ENCODE peak calls at places on chromosomes 13 and 19, in four cellular contexts. One of them, this sample, is unnamed.

GRCh38 chr19:43639507-43640423 is at the start of gene CADM4:
- DNase-seq in GM12878: no peak
- DNase-seq in HEK293T: peak
- DNase-seq in K562: peak
- DNase-seq in this sample: no peak

GRCh38 chr13:45362939-45363338 is 22.0 kb upstream of the TPT1 start:
- DNase-seq in GM12878: no peak
- DNase-seq in HEK293T: peak
- DNase-seq in K562: peak
- DNase-seq in this sample: peak

GRCh38 chr19:45097776-45098520 is 5.0 kb downstream of the PPP1R37 start:
- DNase-seq in GM12878: no peak
- DNase-seq in HEK293T: no peak
- DNase-seq in K562: peak
- DNase-seq in this sample: peak

GRCh38 chr13:28659611-28659970 is 661 bp downstream of the POMP start:
- DNase-seq in GM12878: no peak
- DNase-seq in HEK293T: no peak
- DNase-seq in K562: peak
- DNase-seq in this sample: no peak

GRCh38 chr13:46374710-46375109 is 12.3 kb downstream of the RUBCNL start:
- DNase-seq in GM12878: no peak
- DNase-seq in HEK293T: no peak
- DNase-seq in K562: peak
- DNase-seq in this sample: no peak

GRCh38 chr13:49400755-49401659 is 42.9 kb downstream of the CAB39L start:
- DNase-seq in GM12878: no peak
- DNase-seq in HEK293T: no peak
- DNase-seq in K562: peak
- DNase-seq in this sample: no peak

GRCh38 chr19:53467138-53467502 is 413 bp upstream of the ZNF813 start:
- DNase-seq in GM12878: no peak
- DNase-seq in HEK293T: no peak
- DNase-seq in K562: peak
- DNase-seq in this sample: no peak

GRCh38 chr19:35375505-35376307 is 4.8 kb downstream of the GPR42 start:
- DNase-seq in GM12878: no peak
- DNase-seq in HEK293T: no peak
- DNase-seq in K562: no peak
- DNase-seq in this sample: no peak

GRCh38 chr13:89862691-89863036 is 1484.8 kb upstream of the MIR17HG start:
- DNase-seq in GM12878: no peak
- DNase-seq in HEK293T: no peak
- DNase-seq in K562: no peak
- DNase-seq in this sample: no peak

GRCh38 chr19:17703823-17704463 is 15.3 kb upstream of the MAP1S start:
- DNase-seq in GM12878: no peak
- DNase-seq in HEK293T: peak
- DNase-seq in K562: peak
- DNase-seq in this sample: peak

GRCh38 chr13:114076329-114076761 is 56.1 kb downstream of the RASA3 start:
- DNase-seq in GM12878: no peak
- DNase-seq in HEK293T: no peak
- DNase-seq in K562: no peak
- DNase-seq in this sample: no peak

GRCh38 chr13:38577048-38577447 is 109.8 kb upstream of the FREM2 start:
- DNase-seq in GM12878: no peak
- DNase-seq in HEK293T: no peak
- DNase-seq in K562: peak
- DNase-seq in this sample: peak

GRCh38 chr13:81636120-81636519 is 1295.2 kb upstream of the SPRY2 start:
- DNase-seq in GM12878: no peak
- DNase-seq in HEK293T: no peak
- DNase-seq in K562: no peak
- DNase-seq in this sample: no peak

GRCh38 chr19:9862897-9863296 is 27.8 kb downstream of the PIN1 start:
- DNase-seq in GM12878: no peak
- DNase-seq in HEK293T: no peak
- DNase-seq in K562: no peak
- DNase-seq in this sample: no peak

GRCh38 chr13:37109080-37109678 is 3.7 kb upstream of the CSNK1A1L start:
- DNase-seq in GM12878: no peak
- DNase-seq in HEK293T: peak
- DNase-seq in K562: peak
- DNase-seq in this sample: peak

GRCh38 chr13:38086013-38086412 is 216.4 kb upstream of the TRPC4 start:
- DNase-seq in GM12878: no peak
- DNase-seq in HEK293T: no peak
- DNase-seq in K562: no peak
- DNase-seq in this sample: no peak

GRCh38 chr13:113500530-113501265 is 10.2 kb upstream of the DCUN1D2 start:
- DNase-seq in GM12878: no peak
- DNase-seq in HEK293T: no peak
- DNase-seq in K562: no peak
- DNase-seq in this sample: no peak

GRCh38 chr13:85347251-85347650 is 452.0 kb downstream of the SLITRK6 start:
- DNase-seq in GM12878: no peak
- DNase-seq in HEK293T: no peak
- DNase-seq in K562: no peak
- DNase-seq in this sample: no peak

GRCh38 chr13:58949646-58950045 is 1214.1 kb downstream of the DIAPH3 start:
- DNase-seq in GM12878: no peak
- DNase-seq in HEK293T: peak
- DNase-seq in K562: peak
- DNase-seq in this sample: no peak

GRCh38 chr19:49677901-49678674 is 1.0 kb downstream of the PRMT1 start:
- DNase-seq in GM12878: no peak
- DNase-seq in HEK293T: peak
- DNase-seq in K562: peak
- DNase-seq in this sample: peak

GRCh38 chr19:45790942-45791341 is 1.7 kb downstream of the DMWD start:
- DNase-seq in GM12878: no peak
- DNase-seq in HEK293T: no peak
- DNase-seq in K562: no peak
- DNase-seq in this sample: no peak

GRCh38 chr19:43534811-43535761 is 2.1 kb downstream of the ZNF575 start:
- DNase-seq in GM12878: no peak
- DNase-seq in HEK293T: peak
- DNase-seq in K562: peak
- DNase-seq in this sample: peak

GRCh38 chr13:111480976-111481375 is 160.5 kb downstream of the TEX29 start:
- DNase-seq in GM12878: no peak
- DNase-seq in HEK293T: no peak
- DNase-seq in K562: no peak
- DNase-seq in this sample: no peak

GRCh38 chr13:113220141-113220598 is 10.8 kb downstream of the CUL4A start:
- DNase-seq in GM12878: no peak
- DNase-seq in HEK293T: no peak
- DNase-seq in K562: peak
- DNase-seq in this sample: peak

GRCh38 chr19:12526542-12526941 is 24.7 kb downstream of the ZNF564 start:
- DNase-seq in GM12878: no peak
- DNase-seq in HEK293T: no peak
- DNase-seq in K562: no peak
- DNase-seq in this sample: no peak
- TF ChIP-seq FOXK2 in GM12878: no peak
- TF ChIP-seq FOXK2 in HEK293T: no peak
- TF ChIP-seq FOXK2 in K562: no peak
- TF ChIP-seq FOXK2 in this sample: no peak

GRCh38 chr13:95643814-95644598 is 500 bp downstream of the DZIP1 start:
- DNase-seq in GM12878: no peak
- DNase-seq in HEK293T: peak
- DNase-seq in K562: no peak
- DNase-seq in this sample: peak
- TF ChIP-seq FOXK2 in GM12878: no peak
- TF ChIP-seq FOXK2 in HEK293T: no peak
- TF ChIP-seq FOXK2 in K562: no peak
- TF ChIP-seq FOXK2 in this sample: no peak

DNA sequence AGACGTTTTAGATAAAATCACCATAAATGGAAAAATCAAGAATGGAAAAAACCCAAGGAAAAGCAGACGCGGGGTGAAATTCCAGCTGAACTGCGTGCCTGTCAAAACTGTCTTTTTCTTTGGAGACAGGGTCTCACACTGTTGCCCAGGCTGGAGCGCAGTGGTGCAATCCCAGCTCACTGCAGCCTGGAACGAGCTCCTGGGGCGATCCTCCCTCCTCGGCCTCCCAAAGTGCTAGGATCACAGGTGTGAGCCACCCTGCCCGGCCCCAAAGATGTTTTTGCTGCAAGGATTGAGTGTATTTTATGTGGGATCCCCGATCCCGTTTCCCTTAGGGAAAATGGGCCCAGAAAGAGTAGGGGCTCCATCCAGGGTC is 875 bp upstream of the PEAK3 start:
- DNase-seq in GM12878: no peak
- DNase-seq in HEK293T: no peak
- DNase-seq in K562: no peak
- DNase-seq in this sample: no peak
- TF ChIP-seq FOXK2 in GM12878: no peak
- TF ChIP-seq FOXK2 in HEK293T: no peak
- TF ChIP-seq FOXK2 in K562: no peak
- TF ChIP-seq FOXK2 in this sample: no peak

GRCh38 chr13:99608345-99608744 is 107.1 kb downstream of the TM9SF2 start:
- DNase-seq in GM12878: no peak
- DNase-seq in HEK293T: no peak
- DNase-seq in K562: no peak
- DNase-seq in this sample: no peak

GRCh38 chr13:99605417-99606321 is 104.4 kb downstream of the TM9SF2 start:
- DNase-seq in GM12878: no peak
- DNase-seq in HEK293T: peak
- DNase-seq in K562: peak
- DNase-seq in this sample: peak

GRCh38 chr13:99614465-99614885 is 113.2 kb downstream of the TM9SF2 start:
- DNase-seq in GM12878: no peak
- DNase-seq in HEK293T: no peak
- DNase-seq in K562: peak
- DNase-seq in this sample: peak

GRCh38 chr13:99606322-99607089 is 105.2 kb downstream of the TM9SF2 start:
- DNase-seq in GM12878: no peak
- DNase-seq in HEK293T: peak
- DNase-seq in K562: peak
- DNase-seq in this sample: peak

GRCh38 chr13:99610702-99611289 is 109.5 kb downstream of the TM9SF2 start:
- DNase-seq in GM12878: no peak
- DNase-seq in HEK293T: no peak
- DNase-seq in K562: peak
- DNase-seq in this sample: no peak
- TF ChIP-seq FOXK2 in GM12878: no peak
- TF ChIP-seq FOXK2 in HEK293T: no peak
- TF ChIP-seq FOXK2 in K562: no peak
- TF ChIP-seq FOXK2 in this sample: no peak

GRCh38 chr13:97982286-97982685 is 28.8 kb downstream of the IPO5 start:
- DNase-seq in GM12878: no peak
- DNase-seq in HEK293T: no peak
- DNase-seq in K562: no peak
- DNase-seq in this sample: no peak
- TF ChIP-seq FOXK2 in GM12878: no peak
- TF ChIP-seq FOXK2 in HEK293T: no peak
- TF ChIP-seq FOXK2 in K562: no peak
- TF ChIP-seq FOXK2 in this sample: no peak

GRCh38 chr13:100508391-100508790 is 80.2 kb downstream of the GGACT start:
- DNase-seq in GM12878: no peak
- DNase-seq in HEK293T: peak
- DNase-seq in K562: no peak
- DNase-seq in this sample: no peak
- TF ChIP-seq FOXK2 in GM12878: no peak
- TF ChIP-seq FOXK2 in HEK293T: no peak
- TF ChIP-seq FOXK2 in K562: no peak
- TF ChIP-seq FOXK2 in this sample: no peak

DNA sequence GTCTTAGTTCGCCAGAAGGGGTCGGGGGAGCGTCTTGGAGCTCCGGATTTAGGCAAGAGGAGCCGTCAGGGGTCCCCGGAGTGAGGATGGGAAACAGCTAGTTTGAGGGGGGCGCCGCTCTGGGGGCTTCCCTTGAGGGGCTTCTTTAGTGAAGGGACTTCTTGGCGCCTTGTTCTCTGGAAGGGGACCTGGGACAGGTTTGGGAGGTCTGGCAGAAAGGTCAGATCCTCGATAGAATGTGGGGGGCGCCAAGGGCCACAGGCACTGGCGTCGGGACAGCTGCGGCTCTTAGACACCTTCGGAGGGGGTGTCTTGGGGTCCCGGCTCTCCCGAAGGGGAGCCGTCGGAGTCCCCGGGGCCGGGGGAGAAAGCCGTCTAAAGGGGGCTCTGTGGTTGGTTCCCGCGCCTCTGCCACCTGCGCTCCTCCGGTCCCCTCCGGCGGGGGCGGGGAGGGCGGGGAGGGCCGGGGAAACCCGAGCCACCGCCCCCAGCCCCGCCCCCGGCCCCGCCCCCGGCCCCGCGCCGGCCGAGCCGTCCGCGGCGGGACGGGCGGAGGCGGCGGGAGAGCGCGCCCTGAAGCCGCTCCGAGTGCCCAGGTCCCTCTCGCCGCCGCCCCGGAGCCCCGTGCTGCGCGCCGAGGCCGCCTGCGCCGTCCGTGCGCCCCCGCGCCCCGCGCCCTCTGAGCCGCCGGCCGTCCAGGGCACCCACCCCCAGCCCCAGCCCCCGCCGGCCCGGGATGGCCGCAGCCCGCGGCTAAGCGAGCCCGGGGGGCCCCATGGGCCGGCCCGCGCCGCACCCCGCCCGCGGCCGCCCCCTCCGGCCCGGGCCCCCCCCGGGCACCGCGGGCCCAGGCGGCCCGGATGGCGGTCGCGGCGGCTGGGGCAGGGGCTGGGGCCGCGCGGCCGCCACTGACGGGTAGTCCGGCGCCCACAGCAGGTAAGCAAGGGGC is at the start of gene NRTN:
- DNase-seq in GM12878: no peak
- DNase-seq in HEK293T: peak
- DNase-seq in K562: peak
- DNase-seq in this sample: no peak
- TF ChIP-seq FOXK2 in GM12878: no peak
- TF ChIP-seq FOXK2 in HEK293T: no peak
- TF ChIP-seq FOXK2 in K562: no peak
- TF ChIP-seq FOXK2 in this sample: no peak

This sample was measured in HepG2.